ENCODE peak calls at places on chromosomes 3 and 15, in nine cellular contexts. Z is RKO, E is NCI-H146, T is BJ, H is Right ventricle myocardium superior, I is GM04504, F is hepatocyte, R is C1 segment of cervical spinal cord, X is aorta. S is an unnamed sample.

GRCh38 chr15:52294881-52295420 is 653 bp downstream of the MYO5C start:
- DNase-seq in Z (no peak), E (peak), T (no peak), H (no peak), I (no peak), F (peak), R (no peak), X (no peak), S (no peak)

GRCh38 chr15:56698268-56698667 is 35.0 kb downstream of the ZNF280D start:
- DNase-seq in Z (no peak), E (no peak), T (no peak), H (no peak), I (no peak), F (no peak), R (no peak), X (no peak), S (no peak)

GRCh38 chr15:77851696-77852095 is 219.0 kb upstream of the LINGO1 start:
- DNase-seq in Z (no peak), E (no peak), T (no peak), H (no peak), I (no peak), F (peak), R (peak), X (peak), S (no peak)

GRCh38 chr3:138942271-138942670 is 4.7 kb downstream of the FOXL2 start:
- DNase-seq in Z (no peak), E (no peak), T (no peak), H (no peak), I (no peak), F (no peak), R (no peak), X (no peak), S (no peak)

GRCh38 chr15:51069983-51070382 is 24.7 kb downstream of the TNFAIP8L3 start:
- DNase-seq in Z (no peak), E (no peak), T (no peak), H (no peak), I (no peak), F (no peak), R (no peak), X (no peak), S (no peak)

GRCh38 chr15:69591905-69592508 is 139.4 kb downstream of the RPLP1 start:
- DNase-seq in Z (no peak), E (peak), T (no peak), H (no peak), I (no peak), F (peak), R (no peak), X (no peak), S (no peak)

GRCh38 chr15:81531971-81532370 is 158.0 kb upstream of the TMC3 start:
- DNase-seq in Z (no peak), E (no peak), T (no peak), H (no peak), I (no peak), F (no peak), R (no peak), X (no peak), S (no peak)

GRCh38 chr3:170233532-170233931 is 11.3 kb downstream of the PRKCI start:
- DNase-seq in Z (no peak), E (no peak), T (peak), H (no peak), I (no peak), F (peak), R (no peak), X (no peak), S (no peak)

GRCh38 chr3:10334461-10334860 is 13.5 kb upstream of the SEC13 start:
- DNase-seq in Z (no peak), E (no peak), T (no peak), H (peak), I (peak), F (no peak), R (no peak), X (no peak), S (no peak)

GRCh38 chr3:9951962-9952805 is at the start of gene PRRT3:
- DNase-seq in Z (no peak), E (peak), T (no peak), H (no peak), I (no peak), F (peak), R (no peak), X (peak), S (no peak)

GRCh38 chr3:162096874-162097273 is 600.3 kb downstream of the OTOL1 start:
- DNase-seq in Z (peak), E (no peak), T (no peak), H (no peak), I (no peak), F (no peak), R (no peak), X (no peak), S (no peak)

GRCh38 chr15:29568840-29569532 is 253.3 kb downstream of the TJP1 start:
- DNase-seq in Z (no peak), E (no peak), T (no peak), H (no peak), I (no peak), F (peak), R (no peak), X (no peak), S (no peak)

GRCh38 chr15:96381463-96381862 is 51.0 kb downstream of the NR2F2 start:
- DNase-seq in Z (no peak), E (no peak), T (no peak), H (no peak), I (no peak), F (no peak), R (no peak), X (no peak), S (no peak)

GRCh38 chr3:135762188-135762853 is 203.2 kb upstream of the PPP2R3A start:
- DNase-seq in Z (no peak), E (peak), T (no peak), H (no peak), I (no peak), F (peak), R (no peak), X (no peak), S (no peak)

GRCh38 chr15:92184142-92184541 is 209.5 kb upstream of the ST8SIA2 start:
- DNase-seq in Z (no peak), E (no peak), T (no peak), H (no peak), I (no peak), F (no peak), R (no peak), X (no peak), S (no peak)

GRCh38 chr15:65194826-65195541 is 9.8 kb upstream of the CLPX start:
- DNase-seq in Z (no peak), E (no peak), T (no peak), H (no peak), I (no peak), F (no peak), R (no peak), X (no peak), S (peak)

GRCh38 chr3:57081173-57081572 is 20.7 kb downstream of the SPATA12 start:
- DNase-seq in Z (no peak), E (no peak), T (no peak), H (no peak), I (no peak), F (no peak), R (no peak), X (no peak), S (no peak)

GRCh38 chr3:120418866-120419490 is 31.8 kb downstream of the FSTL1 start:
- DNase-seq in Z (peak), E (peak), T (no peak), H (peak), I (no peak), F (peak), R (peak), X (no peak), S (no peak)

GRCh38 chr3:150078983-150079739 is 108.5 kb upstream of the PFN2 start:
- DNase-seq in Z (peak), E (no peak), T (peak), H (no peak), I (peak), F (peak), R (no peak), X (peak), S (no peak)

GRCh38 chr3:142850395-142851023 is 38.4 kb downstream of the PCOLCE2 start:
- DNase-seq in Z (peak), E (no peak), T (peak), H (no peak), I (peak), F (peak), R (no peak), X (no peak), S (no peak)

GRCh38 chr15:57503911-57504598 is 87.6 kb upstream of the MYZAP start:
- DNase-seq in Z (no peak), E (no peak), T (no peak), H (no peak), I (no peak), F (no peak), R (no peak), X (no peak), S (no peak)

GRCh38 chr3:113287111-113287817 is 75.9 kb downstream of the BOC start:
- DNase-seq in Z (peak), E (no peak), T (peak), H (no peak), I (peak), F (no peak), R (no peak), X (no peak), S (no peak)

GRCh38 chr15:63473007-63473748 is 31.2 kb upstream of the USP3 start:
- DNase-seq in Z (no peak), E (no peak), T (no peak), H (no peak), I (no peak), F (no peak), R (no peak), X (no peak), S (no peak)

GRCh38 chr3:42979044-42979962 is at the start of gene GASK1A:
- DNase-seq in Z (no peak), E (peak), T (no peak), H (peak), I (no peak), F (peak), R (peak), X (peak), S (no peak)

GRCh38 chr15:66774001-66774814 is 72.2 kb downstream of the SMAD6 start:
- DNase-seq in Z (peak), E (peak), T (no peak), H (peak), I (no peak), F (peak), R (peak), X (peak), S (no peak)

GRCh38 chr3:133040696-133041523 is 2.7 kb downstream of the TMEM108 start:
- DNase-seq in Z (peak), E (peak), T (no peak), H (peak), I (peak), F (peak), R (peak), X (peak), S (no peak)

GRCh38 chr15:56040081-56041035 is 46.9 kb upstream of the NEDD4 start:
- DNase-seq in Z (peak), E (peak), T (peak), H (peak), I (peak), F (peak), R (no peak), X (peak), S (no peak)

GRCh38 chr3:24683511-24684384 is 189.1 kb upstream of the THRB start:
- DNase-seq in Z (peak), E (peak), T (no peak), H (no peak), I (peak), F (peak), R (no peak), X (no peak), S (no peak)

GRCh38 chr3:196399485-196399945 is 32.7 kb downstream of the UBXN7 start:
- DNase-seq in Z (peak), E (no peak), T (peak), H (no peak), I (peak), F (no peak), R (no peak), X (no peak), S (no peak)

GRCh38 chr3:122403489-122403888 is 12.4 kb downstream of the WDR5B start:
- DNase-seq in Z (no peak), E (no peak), T (no peak), H (no peak), I (no peak), F (no peak), R (no peak), X (no peak), S (no peak)

GRCh38 chr3:188491276-188491687 is 337.3 kb downstream of the LPP start:
- DNase-seq in Z (no peak), E (no peak), T (no peak), H (no peak), I (peak), F (no peak), R (no peak), X (no peak), S (no peak)

GRCh38 chr15:43514241-43515057 is 3.0 kb upstream of the MAP1A start:
- DNase-seq in Z (no peak), E (peak), T (no peak), H (peak), I (no peak), F (peak), R (peak), X (no peak), S (no peak)